ENCODE peak calls at places on chromosome 3, in six cellular contexts. J is endothelial cell of umbilical vein; B is CD8-positive, alpha-beta T cell; L is Caco-2; G is IMR-90; H is SK-N-SH. I is an unnamed sample.

GRCh38 chr3:4508048-4508981 is 15.2 kb downstream of the ITPR1 start:
- DNase-seq in J (no peak), B (no peak), L (no peak), G (no peak), H (no peak), I (no peak)

GRCh38 chr3:8482960-8483665 is 18.5 kb upstream of the LMCD1 start:
- DNase-seq in J (peak; percentile 96), B (no peak), L (no peak), G (peak; percentile 97), H (no peak), I (peak; percentile 98)

GRCh38 chr3:5317572-5317971 is 130.1 kb downstream of the EDEM1 start:
- DNase-seq in J (no peak), B (no peak), L (no peak), G (peak; percentile 40), H (no peak), I (peak; percentile 44)

GRCh38 chr3:127884069-127884468 is 31.0 kb upstream of the KBTBD12 start:
- DNase-seq in J (no peak), B (no peak), L (no peak), G (no peak), H (no peak), I (no peak)

GRCh38 chr3:184332370-184333090 is 4.9 kb upstream of the FAM131A start:
- DNase-seq in J (peak; percentile 96), B (no peak), L (no peak), G (peak; percentile 95), H (no peak), I (peak; percentile 94)

GRCh38 chr3:183688869-183689268 is 8.7 kb upstream of the YEATS2 start:
- DNase-seq in J (no peak), B (no peak), L (no peak), G (peak; percentile 30), H (no peak), I (no peak)

GRCh38 chr3:139559541-139559940 is 20.0 kb upstream of the RBP1 start:
- DNase-seq in J (no peak), B (no peak), L (no peak), G (peak; percentile 49), H (no peak), I (peak; percentile 77)

GRCh38 chr3:54198556-54198955 is 76.2 kb downstream of the CACNA2D3 start:
- DNase-seq in J (no peak), B (no peak), L (no peak), G (no peak), H (no peak), I (no peak)

GRCh38 chr3:170499562-170500156 is 81.0 kb downstream of the CLDN11 start:
- DNase-seq in J (peak; percentile 39), B (no peak), L (peak; percentile 46), G (peak; percentile 57), H (peak; percentile 62), I (no peak)
- TF ChIP-seq CTCF in J (peak; percentile 50), B (peak; percentile 18), L (peak; percentile 78), G (peak; percentile 57), H (peak; percentile 57), I (peak; percentile 56)

DNA sequence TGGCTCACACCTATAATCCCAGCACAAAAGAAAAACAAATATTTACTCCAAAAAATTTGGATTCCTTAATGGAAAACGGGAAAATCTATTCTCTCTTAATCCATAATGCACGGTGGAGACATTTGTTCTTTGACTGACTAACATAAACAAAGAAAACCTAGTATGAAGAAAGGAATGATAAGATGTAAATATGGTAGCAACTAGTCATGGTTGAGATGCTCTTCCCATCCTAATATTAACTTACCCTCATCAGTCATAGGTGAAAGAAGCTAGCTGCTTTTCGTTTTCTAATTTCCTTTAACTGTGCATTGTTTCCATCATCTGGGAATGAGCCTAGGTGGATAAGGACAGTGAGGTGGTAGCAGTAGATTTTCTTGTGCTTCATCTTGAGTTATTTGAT is 22.0 kb downstream of the MAP4 start:
- DNase-seq in J (no peak), B (no peak), L (no peak), G (peak; percentile 67), H (no peak), I (no peak)
- H3K4me1 ChIP-seq in J (peaks cover 3% of the 10 kb centered on the region), B (no peaks in the 10 kb centered on the region), L (no peaks in the 10 kb centered on the region), G (peaks cover 3% of the 10 kb centered on the region), H (peaks cover 5% of the 10 kb centered on the region), I (no peaks in the 10 kb centered on the region)

DNA sequence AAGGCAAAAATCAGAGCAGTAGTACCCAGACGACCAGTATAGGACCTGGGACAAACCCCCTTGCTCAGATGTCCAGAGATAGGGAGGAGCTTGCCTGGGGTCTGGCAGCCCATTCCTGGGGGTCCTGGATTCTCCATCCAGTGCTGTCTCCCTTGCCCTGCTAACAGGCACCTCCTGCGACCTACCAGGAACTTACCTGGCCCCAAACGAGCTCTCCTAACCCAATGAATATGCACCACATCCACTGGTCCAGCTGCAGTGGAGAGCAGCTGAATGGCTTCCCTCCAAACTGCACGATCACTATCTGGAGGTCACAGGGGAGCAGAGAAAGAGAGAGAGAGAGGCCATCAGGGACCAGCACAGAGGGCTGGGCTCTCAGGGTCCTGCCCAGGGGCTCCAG is 19.1 kb upstream of the SEC13 start:
- DNase-seq in J (no peak), B (no peak), L (no peak), G (no peak), H (peak; percentile 26), I (no peak)
- TF ChIP-seq CTCF in J (no peak), B (no peak), L (no peak), G (no peak), H (no peak), I (no peak)

DNA sequence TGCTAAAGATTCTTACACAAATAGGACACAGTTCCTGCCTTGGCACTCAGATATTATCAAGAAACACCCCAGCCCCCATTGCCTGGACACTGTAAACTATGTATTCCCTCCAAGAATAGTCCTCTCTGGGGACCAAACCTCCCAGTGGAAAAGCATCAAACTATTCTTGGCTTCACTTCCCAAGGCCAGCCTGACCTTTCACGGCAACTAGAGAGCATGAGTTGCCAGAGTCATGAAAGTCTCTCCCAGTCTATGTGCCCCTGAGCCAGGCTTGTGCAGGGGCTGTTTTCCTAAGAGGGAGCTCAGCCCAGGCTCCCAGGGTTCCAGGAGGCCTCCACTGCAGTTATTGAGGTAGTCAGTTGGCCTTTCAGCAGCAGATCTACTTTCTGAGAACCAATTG is 251.9 kb upstream of the TGFBR2 start:
- DNase-seq in J (no peak), B (no peak), L (no peak), G (no peak), H (no peak), I (no peak)
- H3K4me1 ChIP-seq in J (peaks cover 14% of the 10 kb centered on the region), B (peaks cover 77% of the 10 kb centered on the region), L (peaks cover 13% of the 10 kb centered on the region), G (peaks cover 11% of the 10 kb centered on the region), H (peaks cover 64% of the 10 kb centered on the region), I (peaks cover 29% of the 10 kb centered on the region)

GRCh38 chr3:189568931-189569330 is 62.3 kb upstream of the TP63 start:
- DNase-seq in J (no peak), B (no peak), L (no peak), G (no peak), H (no peak), I (no peak)

GRCh38 chr3:189567772-189568420 is 63.3 kb upstream of the TP63 start:
- DNase-seq in J (no peak), B (no peak), L (no peak), G (no peak), H (no peak), I (no peak)

GRCh38 chr3:189566550-189566949 is 64.6 kb upstream of the TP63 start:
- DNase-seq in J (no peak), B (no peak), L (no peak), G (no peak), H (no peak), I (no peak)

GRCh38 chr3:189567322-189567721 is 63.9 kb upstream of the TP63 start:
- DNase-seq in J (no peak), B (no peak), L (no peak), G (no peak), H (no peak), I (no peak)

GRCh38 chr3:189563841-189564563 is 67.2 kb upstream of the TP63 start:
- DNase-seq in J (no peak), B (no peak), L (no peak), G (peak; percentile 78), H (no peak), I (peak; percentile 96)
- TF ChIP-seq CTCF in J (no peak), B (no peak), L (no peak), G (no peak), H (no peak), I (no peak)

DNA sequence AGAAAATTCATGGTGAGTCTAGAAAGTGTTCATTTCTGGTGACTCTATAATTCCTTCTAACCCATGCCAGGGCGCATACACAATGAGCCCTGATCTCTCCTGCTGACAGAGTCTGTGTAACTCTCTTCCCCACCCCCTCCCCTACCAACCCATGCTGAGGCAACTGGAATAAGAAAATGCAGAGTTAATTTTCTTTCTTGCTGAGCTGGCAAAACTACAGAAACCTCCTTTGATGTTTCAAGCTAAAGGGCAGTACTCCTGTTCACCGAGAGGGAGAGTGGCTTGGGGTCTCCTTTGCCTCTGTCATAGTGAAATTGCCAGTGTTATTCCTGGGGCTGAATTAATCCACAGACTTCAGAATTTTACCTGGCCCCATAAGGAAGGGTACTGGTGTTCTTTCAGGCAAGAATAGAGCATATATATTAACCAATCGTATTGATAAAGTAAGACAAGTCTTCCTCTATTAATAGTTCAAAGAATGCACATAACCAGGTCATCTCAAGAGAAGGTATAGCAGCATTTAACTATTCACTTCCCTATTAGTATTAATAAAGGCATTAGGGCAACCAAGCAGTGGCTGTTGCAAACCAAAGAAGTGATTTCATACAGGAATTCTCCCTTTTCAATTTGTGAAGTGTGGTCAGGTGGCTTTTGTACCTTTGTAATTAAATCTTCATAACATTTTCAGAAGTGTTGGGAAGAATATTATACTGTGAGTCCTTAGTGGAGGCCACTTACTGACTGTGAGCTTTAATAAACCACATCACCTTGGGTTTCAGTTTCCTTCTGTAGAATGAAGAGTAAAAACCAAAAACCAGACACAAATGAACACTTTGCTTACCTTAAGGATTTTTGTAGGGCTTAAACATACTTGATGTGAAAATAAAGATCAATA is 4.1 kb downstream of the GAP43 start:
- DNase-seq in J (no peak), B (no peak), L (no peak), G (no peak), H (no peak), I (no peak)
- H3K4me1 ChIP-seq in J (no peaks in the 10 kb centered on the region), B (peaks cover 12% of the 10 kb centered on the region), L (no peaks in the 10 kb centered on the region), G (peaks cover 3% of the 10 kb centered on the region), H (peaks cover 11% of the 10 kb centered on the region), I (peaks cover 13% of the 10 kb centered on the region)

DNA sequence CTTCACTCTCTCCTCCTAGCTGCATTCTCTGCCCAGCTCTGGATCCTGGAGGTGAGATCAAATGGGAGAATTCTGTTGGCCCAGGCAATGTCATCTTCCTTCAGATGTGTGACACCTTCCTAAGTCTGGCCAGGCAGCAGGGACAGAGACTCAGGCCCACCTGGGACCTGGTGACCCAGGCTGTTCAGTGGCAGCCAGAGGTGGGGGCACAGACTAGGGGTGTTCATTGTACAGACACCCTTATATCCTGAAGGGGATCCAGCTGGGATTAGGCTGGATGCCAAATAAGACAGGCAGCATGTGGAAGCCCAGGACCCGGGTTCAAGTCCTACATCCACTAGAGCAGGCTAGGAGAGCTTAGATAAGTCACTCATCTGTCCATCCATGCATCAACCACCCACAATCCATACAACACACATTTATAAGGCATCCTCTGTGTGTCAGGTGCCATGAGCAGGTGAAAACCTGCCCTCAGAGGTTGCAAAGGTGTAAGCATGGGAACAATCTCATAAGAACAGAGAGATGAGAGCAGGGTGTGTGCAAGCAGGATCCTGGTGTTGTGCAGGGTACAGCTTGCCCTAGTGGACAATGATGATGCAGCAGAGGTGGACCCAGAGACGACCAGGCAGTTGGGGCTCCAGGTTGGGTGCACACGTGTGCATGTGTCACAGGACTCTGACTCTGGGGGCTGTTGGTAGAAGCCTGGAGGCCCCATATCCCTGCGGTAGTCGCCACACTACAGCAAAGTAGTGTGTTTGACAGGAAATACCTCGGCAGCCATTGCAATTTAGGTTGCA is 18.3 kb upstream of the RPL29 start:
- DNase-seq in J (no peak), B (no peak), L (no peak), G (no peak), H (no peak), I (no peak)
- TF ChIP-seq CTCF in J (no peak), B (no peak), L (no peak), G (no peak), H (no peak), I (no peak)

I was measured in astrocyte.